ENCODE peak calls at places on chromosomes 16 and 17, in seven cellular contexts. Z is uterus, Q is esophagus muscularis mucosa, P is IMR-90, T is SK-N-SH, X is fibroblast of lung, E is hepatocyte. U is an unnamed sample.

GRCh38 chr16:68275611-68276191 is 11.4 kb downstream of the SLC7A6 start:
- DNase-seq in Z (no peak), Q (no peak), P (no peak), T (no peak), X (no peak), E (no peak), U (no peak)

GRCh38 chr17:72576289-72576759 is 455.5 kb downstream of the SOX9 start:
- DNase-seq in Z (no peak), Q (no peak), P (no peak), T (no peak), X (no peak), E (no peak), U (no peak)

GRCh38 chr17:62611767-62612166 is 15.7 kb upstream of the MRC2 start:
- DNase-seq in Z (no peak), Q (no peak), P (no peak), T (no peak), X (no peak), E (no peak), U (no peak)

GRCh38 chr17:35214631-35215273 is 20.6 kb upstream of the SLC35G3 start:
- DNase-seq in Z (no peak), Q (no peak), P (no peak), T (no peak), X (no peak), E (no peak), U (no peak)

GRCh38 chr17:59840908-59841666 is 51.7 kb downstream of the TUBD1 start:
- DNase-seq in Z (no peak), Q (no peak), P (peak; percentile 50), T (no peak), X (peak; percentile 64), E (no peak), U (no peak)

GRCh38 chr17:21388944-21389343 is 12.8 kb downstream of the KCNJ12 start:
- DNase-seq in Z (no peak), Q (no peak), P (no peak), T (no peak), X (no peak), E (no peak), U (no peak)

GRCh38 chr17:83179378-83179777 is 100.0 kb downstream of the METRNL start:
- DNase-seq in Z (peak; percentile 16), Q (peak; percentile 84), P (no peak), T (no peak), X (no peak), E (peak; percentile 2), U (no peak)

GRCh38 chr17:7263801-7264078 is 1.5 kb upstream of the CLDN7 start:
- DNase-seq in Z (no peak), Q (no peak), P (no peak), T (peak; percentile 7), X (no peak), E (peak; percentile 37), U (no peak)

GRCh38 chr16:51994597-51994996 is 552.3 kb downstream of the TOX3 start:
- DNase-seq in Z (no peak), Q (no peak), P (no peak), T (no peak), X (no peak), E (peak; percentile 57), U (peak; percentile 44)

GRCh38 chr17:79356839-79357447 is 253.9 kb downstream of the RBFOX3 start:
- DNase-seq in Z (no peak), Q (no peak), P (no peak), T (no peak), X (no peak), E (no peak), U (no peak)

GRCh38 chr16:69599731-69600130 is 34.0 kb downstream of the NFAT5 start:
- DNase-seq in Z (no peak), Q (no peak), P (no peak), T (no peak), X (no peak), E (no peak), U (no peak)

GRCh38 chr17:72126575-72127486 is 6.0 kb downstream of the SOX9 start:
- DNase-seq in Z (no peak), Q (no peak), P (peak; percentile 83), T (peak; percentile 68), X (peak; percentile 73), E (peak; percentile 53), U (no peak)

GRCh38 chr17:83083368-83084201 is 4.2 kb downstream of the METRNL start:
- DNase-seq in Z (peak; percentile 75), Q (no peak), P (peak; percentile 99), T (peak; percentile 93), X (peak; percentile 97), E (peak; percentile 86), U (peak; percentile 69)

GRCh38 chr17:58308173-58308984 is 20.2 kb downstream of the TSPOAP1 start:
- DNase-seq in Z (peak; percentile 9), Q (peak; percentile 75), P (no peak), T (peak; percentile 71), X (no peak), E (no peak), U (no peak)

GRCh38 chr17:8803531-8804416 is 4.6 kb upstream of the MFSD6L start:
- DNase-seq in Z (no peak), Q (peak; percentile 84), P (no peak), T (no peak), X (no peak), E (no peak), U (no peak)

GRCh38 chr17:73432624-73433190 is 120.9 kb upstream of the CDC42EP4 start:
- DNase-seq in Z (no peak), Q (no peak), P (no peak), T (no peak), X (no peak), E (no peak), U (no peak)

GRCh38 chr16:3375680-3376079 is 20.0 kb downstream of the OR2C1 start:
- DNase-seq in Z (no peak), Q (no peak), P (no peak), T (no peak), X (no peak), E (no peak), U (no peak)
- H3K9me3 ChIP-seq in Z (no peaks in the 10 kb centered on the region), Q (peaks cover 69% of the 10 kb centered on the region), P (peaks cover 50% of the 10 kb centered on the region), T (peaks cover 3% of the 10 kb centered on the region), X (no peaks in the 10 kb centered on the region), E (no peaks in the 10 kb centered on the region), U (peaks cover 8% of the 10 kb centered on the region)

DNA sequence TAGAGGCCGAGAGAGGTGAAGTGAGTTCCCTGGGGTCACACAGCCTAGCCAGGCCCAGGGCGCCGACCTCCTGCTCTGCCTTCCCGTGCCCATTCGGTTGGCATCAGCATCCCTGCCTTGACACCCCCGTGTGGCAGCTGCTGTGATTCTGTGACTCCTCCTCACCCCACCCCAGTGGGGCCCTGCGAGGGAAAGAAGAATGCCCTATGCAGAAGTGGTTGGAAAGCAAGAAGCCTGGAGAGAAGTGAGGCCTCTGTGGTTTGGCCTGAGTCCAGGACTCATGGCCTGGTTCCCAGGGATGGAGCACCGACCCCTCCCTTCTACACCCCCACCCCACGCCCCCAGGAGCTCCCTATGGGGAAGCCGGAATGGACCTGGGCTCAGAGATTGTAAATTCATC is 296.2 kb downstream of the SEC14L1 start:
- DNase-seq in Z (peak; percentile 68), Q (no peak), P (peak; percentile 80), T (peak; percentile 71), X (peak; percentile 92), E (peak; percentile 80), U (peak; percentile 66)
- H3K4me1 ChIP-seq in Z (peaks cover 22% of the 10 kb centered on the region), Q (peaks cover 100% of the 10 kb centered on the region), P (peaks cover 59% of the 10 kb centered on the region), T (peaks cover 70% of the 10 kb centered on the region), X (peaks cover 65% of the 10 kb centered on the region), E (peaks cover 97% of the 10 kb centered on the region), U (peaks cover 61% of the 10 kb centered on the region)

GRCh38 chr16:1974157-1975070 is 2.6 kb downstream of the TBL3 start:
- DNase-seq in Z (no peak), Q (no peak), P (no peak), T (no peak), X (no peak), E (no peak), U (peak; percentile 8)

GRCh38 chr16:1973461-1974156 is 1.8 kb downstream of the TBL3 start:
- DNase-seq in Z (no peak), Q (no peak), P (no peak), T (no peak), X (no peak), E (no peak), U (no peak)

GRCh38 chr16:1968146-1968953 is 1.7 kb downstream of the RNF151 start:
- DNase-seq in Z (no peak), Q (no peak), P (no peak), T (no peak), X (no peak), E (no peak), U (no peak)

GRCh38 chr16:1972490-1972877 is 631 bp downstream of the TBL3 start:
- DNase-seq in Z (no peak), Q (no peak), P (no peak), T (peak; percentile 58), X (no peak), E (peak; percentile 60), U (no peak)

GRCh38 chr16:1971678-1972489 is at the start of gene TBL3:
- DNase-seq in Z (peak; percentile 94), Q (peak; percentile 98), P (peak; percentile 92), T (peak; percentile 98), X (peak; percentile 92), E (peak; percentile 96), U (peak; percentile 94)
- H3K27ac ChIP-seq in Z (peak within 1 kb of the TSS; percentile 86), Q (peak within 1 kb of the TSS; percentile 95), P (peak within 1 kb of the TSS; percentile 93), T (peak within 1 kb of the TSS; percentile 93), X (peak within 1 kb of the TSS; percentile 89), E (peak within 1 kb of the TSS; percentile 94), U (peak within 1 kb of the TSS; percentile 86)

DNA sequence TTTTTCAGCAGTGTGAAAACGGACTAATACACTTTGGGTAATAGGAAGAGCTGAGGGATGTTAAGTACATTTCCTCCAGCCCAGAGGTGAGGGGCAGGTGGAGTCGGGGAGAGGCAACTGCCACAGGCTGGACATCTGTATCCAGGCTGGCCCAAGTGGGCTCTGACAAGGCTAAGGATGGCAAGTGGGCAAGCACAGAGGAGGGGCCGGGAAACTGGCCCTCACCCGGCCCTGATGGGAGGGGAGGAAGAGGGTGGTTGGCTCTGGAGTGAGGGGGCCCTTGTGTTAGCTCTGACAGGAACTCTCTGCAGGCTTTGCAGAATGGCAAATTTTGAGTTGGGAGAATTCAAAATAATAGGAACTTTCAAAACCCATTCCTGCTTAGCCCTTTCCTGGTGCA is 251.0 kb upstream of the TNRC6C start:
- DNase-seq in Z (no peak), Q (peak; percentile 60), P (no peak), T (no peak), X (no peak), E (no peak), U (no peak)
- H3K9me3 ChIP-seq in Z (no peaks in the 10 kb centered on the region), Q (peaks cover 15% of the 10 kb centered on the region), P (peaks cover 14% of the 10 kb centered on the region), T (peaks cover 3% of the 10 kb centered on the region), X (no peaks in the 10 kb centered on the region), E (no peaks in the 10 kb centered on the region), U (peaks cover 9% of the 10 kb centered on the region)

DNA sequence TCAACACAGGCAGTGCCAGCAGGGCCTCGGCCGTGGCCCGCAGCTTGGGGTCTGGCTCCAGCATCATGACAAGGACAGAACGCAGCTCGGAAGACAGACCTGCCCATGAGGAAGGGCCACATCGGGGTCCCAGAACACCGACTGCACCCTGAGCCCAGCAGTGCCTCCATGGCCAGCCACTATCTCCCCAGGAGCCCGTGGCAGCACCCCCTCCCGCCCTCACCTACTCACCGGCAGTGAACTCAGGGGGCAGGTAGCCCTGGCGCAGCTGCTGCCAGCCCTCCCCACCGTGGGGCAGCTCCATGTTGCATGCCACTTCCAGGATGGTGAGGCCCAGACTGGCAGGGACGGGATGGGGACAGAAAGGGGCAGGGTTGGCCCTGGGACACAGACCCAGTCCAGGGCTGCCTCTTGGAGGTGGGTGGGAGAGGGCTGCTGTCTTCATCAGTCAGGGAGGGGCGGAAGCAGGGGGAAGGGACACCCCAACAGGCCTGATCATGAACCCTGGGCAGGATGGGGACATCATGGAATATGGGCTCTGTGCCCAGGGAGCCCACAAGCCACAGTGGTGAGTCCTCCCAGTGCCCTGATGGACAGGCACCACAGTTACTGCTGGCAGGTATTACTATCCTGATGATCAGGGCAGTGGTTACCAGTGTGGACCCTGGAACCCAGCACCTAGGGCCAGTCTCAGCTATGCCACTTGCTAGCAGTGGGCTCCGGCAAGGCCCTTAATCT is 5.3 kb downstream of the PAQR4 start:
- DNase-seq in Z (no peak), Q (no peak), P (no peak), T (no peak), X (no peak), E (no peak), U (no peak)
- H3K4me1 ChIP-seq in Z (no peaks in the 10 kb centered on the region), Q (peaks cover 13% of the 10 kb centered on the region), P (peaks cover 2% of the 10 kb centered on the region), T (no peaks in the 10 kb centered on the region), X (peaks cover under 1% of the 10 kb centered on the region), E (peaks cover 3% of the 10 kb centered on the region), U (no peaks in the 10 kb centered on the region)

U was measured in right cardiac atrium.